ENCODE peak calls at places on chromosomes 16 and 17, in seven cellular contexts. W, E, P, K, J, Q and L are unnamed samples.

GRCh38 chr16:52399116-52399515 is 147.8 kb downstream of the TOX3 start:
- DNase-seq in E (no peak), K (no peak), Q (no peak), P (no peak), W (no peak), J (no peak), L (no peak)

GRCh38 chr16:79751785-79752184 is 151.2 kb upstream of the MAF start:
- DNase-seq in Q (peak), K (no peak), P (no peak), E (no peak), J (no peak), W (no peak), L (no peak)

GRCh38 chr17:28008526-28008925 is 34.0 kb upstream of the NLK start:
- DNase-seq in K (peak), J (no peak), Q (peak), W (peak), P (no peak), E (peak), L (peak)

GRCh38 chr17:80621335-80622169 is 76.9 kb downstream of the RPTOR start:
- DNase-seq in E (no peak), W (no peak), K (no peak), J (no peak), P (no peak), Q (no peak), L (no peak)

GRCh38 chr17:64984776-64985521 is 65.7 kb upstream of the LRRC37A3 start:
- DNase-seq in Q (peak), K (peak), W (peak), E (peak), P (no peak), J (no peak), L (peak)

GRCh38 chr17:57600092-57600491 is 145.0 kb downstream of the CCDC182 start:
- DNase-seq in Q (no peak), E (peak), K (no peak), P (no peak), J (no peak), W (no peak), L (no peak)

GRCh38 chr16:2079311-2079800 is 31.6 kb downstream of the TSC2 start:
- DNase-seq in W (no peak), J (no peak), P (no peak), E (no peak), K (no peak), Q (no peak), L (no peak)

GRCh38 chr17:307741-308507 is 44.7 kb downstream of the RPH3AL start:
- DNase-seq in E (no peak), K (no peak), J (no peak), P (no peak), W (no peak), Q (no peak), L (no peak)

GRCh38 chr17:77423589-77424451 is 283.1 kb downstream of the SEC14L1 start:
- DNase-seq in Q (peak), W (no peak), J (no peak), P (no peak), K (peak), E (peak), L (peak)

GRCh38 chr16:66569827-66570405 is 3.7 kb downstream of the CMTM1 start:
- DNase-seq in P (no peak), Q (peak), K (peak), J (no peak), E (peak), W (no peak), L (peak)

GRCh38 chr16:1456951-1457350 is 12.6 kb upstream of the CCDC154 start:
- DNase-seq in K (no peak), J (no peak), W (no peak), P (no peak), Q (no peak), E (no peak), L (no peak)

GRCh38 chr16:11056989-11057645 is 112.8 kb downstream of the CLEC16A start:
- DNase-seq in K (no peak), W (no peak), E (no peak), Q (no peak), P (no peak), J (no peak), L (no peak)

GRCh38 chr17:58324409-58325288 is 3.9 kb downstream of the TSPOAP1 start:
- DNase-seq in W (no peak), Q (no peak), J (no peak), K (peak), P (no peak), E (peak), L (peak)

GRCh38 chr16:67265834-67266233 is 13.5 kb upstream of the PLEKHG4 start:
- DNase-seq in J (no peak), P (no peak), Q (no peak), K (no peak), W (no peak), E (no peak), L (no peak)

GRCh38 chr17:77455111-77455877 is 314.5 kb downstream of the SEC14L1 start:
- DNase-seq in K (peak), P (no peak), J (no peak), E (peak), Q (peak), W (no peak), L (no peak)

GRCh38 chr17:71633391-71633849 is 487.4 kb upstream of the SOX9 start:
- DNase-seq in P (no peak), W (peak), Q (peak), E (peak), K (peak), J (no peak), L (peak)

GRCh38 chr17:74746376-74746775 is 2.1 kb upstream of the NHERF1 start:
- DNase-seq in J (no peak), P (no peak), K (no peak), W (no peak), Q (no peak), E (peak), L (no peak)

GRCh38 chr16:7408700-7409340 is 76.2 kb downstream of the RBFOX1 start:
- DNase-seq in J (no peak), K (no peak), Q (no peak), W (no peak), E (no peak), P (no peak), L (no peak)

GRCh38 chr17:76536511-76537287 is 810 bp downstream of the CYGB start:
- DNase-seq in Q (no peak), K (no peak), E (no peak), W (no peak), J (no peak), P (no peak), L (no peak)

GRCh38 chr17:70677783-70678647 is 508.7 kb downstream of the KCNJ2 start:
- DNase-seq in J (no peak), Q (no peak), E (no peak), P (no peak), K (no peak), W (no peak), L (no peak)

GRCh38 chr16:12436201-12436657 is 367.5 kb downstream of the CPPED1 start:
- DNase-seq in E (no peak), Q (no peak), K (no peak), P (no peak), W (no peak), J (no peak), L (no peak)

GRCh38 chr17:83199500-83200201 is 120.2 kb downstream of the METRNL start:
- DNase-seq in Q (peak), J (peak), K (peak), E (no peak), W (no peak), P (peak), L (peak)

GRCh38 chr16:75658175-75658574 is 10.6 kb downstream of the TERF2IP start:
- DNase-seq in P (no peak), K (no peak), Q (no peak), W (no peak), J (no peak), E (no peak), L (no peak)

GRCh38 chr16:72848759-72849664 is 198.9 kb downstream of the ZFHX3 start:
- DNase-seq in J (no peak), P (no peak), W (peak), E (peak), K (peak), Q (peak), L (peak)

GRCh38 chr17:70171159-70171558 is 1.8 kb downstream of the KCNJ2 start:
- DNase-seq in Q (no peak), K (no peak), E (no peak), J (no peak), P (no peak), W (no peak), L (no peak)

GRCh38 chr17:62701706-62702085 is 74.2 kb downstream of the MRC2 start:
- DNase-seq in P (no peak), Q (no peak), W (no peak), E (no peak), J (no peak), K (no peak), L (no peak)

GRCh38 chr17:8430966-8431365 is 4.7 kb upstream of the NDEL1 start:
- DNase-seq in J (no peak), K (peak), P (no peak), Q (peak), W (no peak), E (no peak), L (no peak)

GRCh38 chr16:62167551-62167950 is 131.3 kb upstream of the CDH8 start:
- DNase-seq in E (no peak), K (no peak), Q (no peak), J (no peak), W (no peak), P (no peak), L (no peak)

GRCh38 chr16:16073884-16074781 is 124.7 kb downstream of the ABCC1 start:
- DNase-seq in E (peak), J (no peak), Q (peak), W (peak), P (no peak), K (peak), L (peak)

GRCh38 chr16:4106516-4106915 is 9.7 kb downstream of the ADCY9 start:
- DNase-seq in W (no peak), E (no peak), J (no peak), K (no peak), Q (no peak), P (no peak), L (no peak)

GRCh38 chr17:17385502-17385901 is 82.3 kb downstream of the NT5M start:
- DNase-seq in W (no peak), E (no peak), P (no peak), Q (no peak), K (no peak), J (no peak), L (no peak)

GRCh38 chr16:86167061-86167460 is 268.1 kb downstream of the IRF8 start:
- DNase-seq in W (no peak), J (no peak), K (no peak), E (no peak), P (no peak), Q (no peak), L (no peak)

GRCh38 chr16:67843343-67843765 is 1.2 kb downstream of the THAP11 start:
- DNase-seq in E (no peak), W (no peak), J (no peak), Q (no peak), K (peak), P (no peak), L (peak)

GRCh38 chr17:15168379-15168778 is 96.7 kb downstream of the PMP22 start:
- DNase-seq in W (no peak), J (no peak), Q (no peak), E (no peak), P (no peak), K (no peak), L (no peak)

GRCh38 chr17:50101346-50102163 is 6.4 kb downstream of the PDK2 start:
- DNase-seq in W (peak), K (peak), J (no peak), Q (no peak), P (no peak), E (peak), L (no peak)

GRCh38 chr17:44345497-44346026 is 460 bp downstream of the GRN start:
- DNase-seq in E (peak), J (no peak), W (peak), K (peak), P (no peak), Q (peak), L (peak)

GRCh38 chr17:72030067-72030899 is 90.5 kb upstream of the SOX9 start:
- DNase-seq in J (no peak), E (peak), P (no peak), Q (peak), W (peak), K (peak), L (peak)